ENCODE peak calls at places on chromosome 5, in four cellular contexts. One of them, this sample, is unnamed.

GRCh38 chr5:151577566-151577965 is 13.6 kb downstream of the FAT2 start:
- DNase-seq in CD8-positive, alpha-beta T cell: no peak
- DNase-seq in NCI-H1092: no peak
- DNase-seq in NCI-H2081: no peak
- DNase-seq in this sample: no peak

GRCh38 chr5:52657231-52657645 is 130.5 kb upstream of the ITGA1 start:
- DNase-seq in CD8-positive, alpha-beta T cell: no peak
- DNase-seq in NCI-H1092: peak
- DNase-seq in NCI-H2081: peak
- DNase-seq in this sample: no peak

GRCh38 chr5:105638437-105638836 is 2032.3 kb downstream of the EFNA5 start:
- DNase-seq in CD8-positive, alpha-beta T cell: no peak
- DNase-seq in NCI-H1092: no peak
- DNase-seq in NCI-H2081: no peak
- DNase-seq in this sample: no peak

GRCh38 chr5:102313907-102314306 is 17.8 kb upstream of the SLCO4C1 start:
- DNase-seq in CD8-positive, alpha-beta T cell: no peak
- DNase-seq in NCI-H1092: no peak
- DNase-seq in NCI-H2081: no peak
- DNase-seq in this sample: no peak

GRCh38 chr5:88235346-88235745 is 33.3 kb downstream of the TMEM161B start:
- DNase-seq in CD8-positive, alpha-beta T cell: no peak
- DNase-seq in NCI-H1092: no peak
- DNase-seq in NCI-H2081: no peak
- DNase-seq in this sample: no peak

GRCh38 chr5:9173281-9174048 is 372.4 kb downstream of the SEMA5A start:
- DNase-seq in CD8-positive, alpha-beta T cell: no peak
- DNase-seq in NCI-H1092: no peak
- DNase-seq in NCI-H2081: no peak
- DNase-seq in this sample: no peak

GRCh38 chr5:16464664-16465543 is 696 bp downstream of the ZNF622 start:
- DNase-seq in CD8-positive, alpha-beta T cell: no peak
- DNase-seq in NCI-H1092: no peak
- DNase-seq in NCI-H2081: no peak
- DNase-seq in this sample: no peak

GRCh38 chr5:91538179-91538578 is 155.1 kb upstream of the ARRDC3 start:
- DNase-seq in CD8-positive, alpha-beta T cell: no peak
- DNase-seq in NCI-H1092: no peak
- DNase-seq in NCI-H2081: no peak
- DNase-seq in this sample: no peak

GRCh38 chr5:126972062-126972895 is 58.1 kb downstream of the MARCHF3 start:
- DNase-seq in CD8-positive, alpha-beta T cell: peak
- DNase-seq in NCI-H1092: no peak
- DNase-seq in NCI-H2081: no peak
- DNase-seq in this sample: no peak

GRCh38 chr5:138725885-138726457 is 27.3 kb upstream of the CTNNA1 start:
- DNase-seq in CD8-positive, alpha-beta T cell: no peak
- DNase-seq in NCI-H1092: no peak
- DNase-seq in NCI-H2081: peak
- DNase-seq in this sample: no peak

GRCh38 chr5:136655429-136655828 is 290.1 kb upstream of the TRPC7 start:
- DNase-seq in CD8-positive, alpha-beta T cell: no peak
- DNase-seq in NCI-H1092: no peak
- DNase-seq in NCI-H2081: no peak
- DNase-seq in this sample: no peak